ENCODE peak calls at places on chromosomes 3 and 15, in nine cellular contexts. N is A673; R is aorta; U is left cardiac atrium; Z is astrocyte of the hippocampus; Q is stimulated activated naive CD8-positive, alpha-beta T cell treated with anti-CD3 and anti-CD28 coated beads, Interleukin-15, amount 100 ng/mL, for 72 hours; M is cardiac muscle cell; A is anterior cingulate cortex; C is effector CD4-positive, alpha-beta T cell. K is an unnamed sample.

GRCh38 chr3:127277591-127277990 is 10.3 kb downstream of the PRR20G start:
- DNase-seq in C (no peak), N (no peak), Q (no peak), Z (no peak), A (no peak), M (no peak), U (no peak), R (no peak), K (no peak)

GRCh38 chr15:47333758-47334157 is 383.5 kb upstream of the SEMA6D start:
- DNase-seq in N (no peak), Q (no peak), Z (peak; percentile 31), A (no peak), C (no peak), M (no peak), R (no peak), U (no peak), K (no peak)

GRCh38 chr3:159605776-159606175 is 382.9 kb upstream of the IL12A start:
- DNase-seq in N (no peak), Q (no peak), A (no peak), C (no peak), U (no peak), M (no peak), Z (no peak), R (no peak), K (no peak)

GRCh38 chr15:82999905-83000671 is 11.4 kb downstream of the C15orf40 start:
- DNase-seq in A (no peak), U (no peak), N (peak; percentile 79), Z (peak; percentile 76), Q (peak; percentile 26), M (peak; percentile 83), R (no peak), C (no peak), K (no peak)

GRCh38 chr3:180764481-180764880 is 85.2 kb upstream of the CCDC39 start:
- DNase-seq in R (no peak), N (no peak), U (no peak), C (no peak), M (no peak), Z (no peak), Q (no peak), A (no peak), K (no peak)

GRCh38 chr15:68528891-68529290 is 49.9 kb upstream of the CORO2B start:
- DNase-seq in N (peak; percentile 21), Z (peak; percentile 59), Q (no peak), R (no peak), U (no peak), M (peak; percentile 89), A (no peak), C (no peak), K (no peak)

GRCh38 chr3:108125151-108125540 is 34.3 kb upstream of the CD47 start:
- DNase-seq in Q (no peak), R (no peak), N (no peak), Z (no peak), U (no peak), C (no peak), A (no peak), M (no peak), K (no peak)

GRCh38 chr15:74884428-74885223 is 5.2 kb upstream of the MPI start:
- DNase-seq in A (no peak), M (peak; percentile 16), R (no peak), N (no peak), Q (no peak), C (no peak), U (no peak), Z (peak; percentile 60), K (no peak)